ENCODE peak calls at places on chromosomes 12 and 14, in nine cellular contexts. U is kidney epithelial cell; F is AG04449; K is CD4-positive, alpha-beta T cell; G is esophagus squamous epithelium; Q is astrocyte of the spinal cord; O is uterus; J is neural crest cell; I is fibroblast of lung. B is an unnamed sample.

GRCh38 chr12:7116196-7116595 is 7.2 kb upstream of the C1RL start:
- DNase-seq in I (no peak), K (no peak), O (no peak), G (no peak), U (no peak), F (no peak), J (no peak), Q (no peak), B (no peak)

GRCh38 chr12:47551426-47551851 is 154.4 kb downstream of the RPAP3 start:
- DNase-seq in J (no peak), I (peak; percentile 66), Q (no peak), U (no peak), G (no peak), O (no peak), F (peak; percentile 17), K (no peak), B (no peak)

GRCh38 chr14:92625213-92625612 is 111.6 kb downstream of the RIN3 start:
- DNase-seq in G (no peak), U (peak; percentile 84), K (no peak), J (no peak), Q (peak; percentile 96), O (peak; percentile 66), F (peak; percentile 86), I (peak; percentile 98), B (no peak)

GRCh38 chr12:42445891-42446290 is 119.9 kb downstream of the PPHLN1 start:
- DNase-seq in O (no peak), Q (no peak), K (no peak), U (no peak), J (no peak), G (no peak), F (no peak), I (no peak), B (no peak)

GRCh38 chr14:45891417-45892080 is 638.5 kb upstream of the MIS18BP1 start:
- DNase-seq in K (no peak), O (peak; percentile 13), F (no peak), I (no peak), U (no peak), J (peak; percentile 9), Q (no peak), G (no peak), B (no peak)

GRCh38 chr12:100987552-100988277 is 193.1 kb downstream of the ANO4 start:
- DNase-seq in J (peak; percentile 8), I (peak; percentile 77), F (no peak), U (peak; percentile 32), Q (peak; percentile 54), K (no peak), G (no peak), O (no peak), B (peak; percentile 61)

GRCh38 chr12:4943938-4944284 is 34.2 kb downstream of the KCNA1 start:
- DNase-seq in U (no peak), K (no peak), G (no peak), I (no peak), Q (no peak), F (no peak), J (no peak), O (no peak), B (no peak)

GRCh38 chr14:92121207-92121669 is 268 bp downstream of the NDUFB1 start:
- DNase-seq in U (no peak), F (no peak), I (peak; percentile 57), O (peak; percentile 44), G (no peak), J (peak; percentile 5), K (no peak), Q (peak; percentile 53), B (no peak)

GRCh38 chr12:14650791-14651190 is 45.6 kb downstream of the GUCY2C start:
- DNase-seq in J (no peak), U (no peak), Q (no peak), K (no peak), I (no peak), G (no peak), O (no peak), F (no peak), B (no peak)

GRCh38 chr12:120979862-120980696 is 1.7 kb downstream of the HNF1A start:
- DNase-seq in O (no peak), G (no peak), F (no peak), U (no peak), J (no peak), K (no peak), I (no peak), Q (no peak), B (no peak)

GRCh38 chr12:12684375-12685106 is 11.4 kb downstream of the GPR19 start:
- DNase-seq in I (peak; percentile 45), F (no peak), K (no peak), G (no peak), U (no peak), J (peak; percentile 70), O (no peak), Q (peak; percentile 44), B (no peak)

GRCh38 chr12:15789215-15790171 is at the start of gene EPS8:
- DNase-seq in G (peak; percentile 27), J (peak; percentile 96), I (peak; percentile 90), K (peak; percentile 81), U (peak; percentile 44), F (no peak), O (peak; percentile 90), Q (peak; percentile 94), B (peak; percentile 92)

GRCh38 chr12:59046763-59047534 is 126.6 kb upstream of the LRIG3 start:
- DNase-seq in O (no peak), I (peak; percentile 16), U (no peak), J (no peak), K (no peak), G (no peak), Q (no peak), F (no peak), B (no peak)

GRCh38 chr12:20561886-20562285 is 133.2 kb upstream of the SLCO1C1 start:
- DNase-seq in G (no peak), K (no peak), J (no peak), I (no peak), U (no peak), F (no peak), O (no peak), Q (peak; percentile 23), B (no peak)

DNA sequence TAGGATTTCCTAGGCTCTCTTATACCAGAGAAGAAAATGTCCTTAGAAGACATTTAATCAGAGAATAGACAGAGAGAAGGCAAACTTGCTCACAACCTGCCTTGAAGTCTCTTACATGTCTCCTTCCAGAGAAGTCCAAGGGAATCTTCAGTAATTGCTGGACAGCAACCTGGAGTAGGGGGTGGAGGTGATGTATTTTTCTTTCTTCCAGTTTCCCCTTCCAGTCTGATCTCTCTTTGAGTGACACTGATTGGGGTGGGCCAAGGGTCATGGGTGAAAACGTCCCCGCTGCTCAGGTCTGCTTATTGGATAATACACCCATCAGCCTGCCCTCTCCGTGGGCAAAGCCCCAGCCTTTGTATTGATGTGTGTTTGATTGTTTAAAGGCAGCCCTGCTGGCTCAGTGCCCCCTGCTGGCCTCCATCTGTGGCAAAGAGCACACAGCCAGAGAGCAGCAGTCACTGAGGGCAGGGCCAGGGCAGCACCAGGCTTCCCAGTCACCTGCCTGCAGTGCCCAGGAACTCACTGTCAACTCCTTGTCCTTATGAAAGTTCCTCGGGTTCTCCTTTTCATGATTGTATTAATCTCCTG is 35.7 kb upstream of the ATP2A2 start:
- DNase-seq in G (no peak), I (no peak), J (peak; percentile 9), O (no peak), F (no peak), Q (no peak), K (peak; percentile 32), U (no peak), B (peak; percentile 52)
- TF ChIP-seq CTCF in G (peak; percentile 29), I (no peak), J (peak; percentile 44), O (no peak), F (peak; percentile 18), Q (peak; percentile 41), K (peak; percentile 65), U (no peak), B (peak; percentile 62)

DNA sequence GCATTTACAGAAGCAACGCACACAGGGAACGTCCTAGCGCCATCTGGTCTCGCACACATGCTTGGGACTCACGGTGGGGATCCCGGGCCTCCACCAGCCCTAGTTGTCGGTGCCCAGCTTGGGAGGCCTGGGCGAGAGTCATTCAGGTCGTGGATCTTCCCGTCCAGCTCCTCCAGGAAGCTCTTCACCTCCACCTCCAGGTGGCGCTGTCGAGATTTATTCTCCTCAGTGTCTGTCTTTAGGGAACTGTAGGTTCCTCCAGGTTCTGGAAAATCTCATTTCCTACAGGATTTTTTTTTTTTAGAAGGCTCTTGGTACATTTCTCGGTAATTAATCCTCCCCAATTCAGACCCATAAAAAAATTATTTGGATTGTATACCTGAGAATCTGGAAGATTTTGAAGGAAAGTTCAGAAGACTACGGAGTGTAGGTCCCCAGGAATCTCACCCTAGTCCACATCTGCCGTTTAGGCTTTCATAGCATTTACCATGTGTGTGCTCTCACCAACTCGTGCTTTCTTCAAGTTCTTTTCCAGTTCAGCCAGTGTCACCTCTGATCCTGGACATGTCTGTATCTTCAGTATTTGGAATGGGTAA is 910.0 kb downstream of the TMEM121 start:
- DNase-seq in U (no peak), G (no peak), F (no peak), Q (no peak), K (peak; percentile 69), O (no peak), J (no peak), I (no peak), B (no peak)
- TF ChIP-seq CTCF in U (peak; percentile 9), G (no peak), F (no peak), Q (peak; percentile 23), K (peak; percentile 74), O (peak; percentile 24), J (no peak), I (no peak), B (peak; percentile 46)

DNA sequence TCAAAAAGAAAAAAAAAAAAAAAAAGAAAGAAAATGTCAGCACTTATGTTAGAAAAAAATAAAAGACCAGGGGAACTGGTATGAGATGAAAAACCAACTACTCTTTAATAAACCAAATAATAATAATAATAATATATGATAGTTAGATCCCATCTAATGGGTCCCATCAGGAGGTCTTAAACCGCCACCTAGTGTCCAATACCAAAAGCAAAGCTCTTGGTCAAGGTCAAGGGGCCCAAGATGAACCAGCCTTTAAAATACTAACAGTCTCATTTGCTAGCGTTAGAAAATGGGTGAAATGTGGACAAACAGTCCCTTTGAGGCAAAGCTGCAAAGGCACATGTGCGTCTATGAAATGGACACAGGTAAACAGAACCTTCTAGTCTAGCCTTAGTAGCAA is 12.3 kb downstream of the BRAP start:
- DNase-seq in G (no peak), K (no peak), O (no peak), I (no peak), J (no peak), F (no peak), Q (peak; percentile 22), U (no peak), B (no peak)
- TF ChIP-seq CTCF in G (no peak), K (no peak), O (peak; percentile 31), I (peak; percentile 56), J (peak; percentile 54), F (peak; percentile 40), Q (peak; percentile 64), U (peak; percentile 45), B (peak; percentile 19)

DNA sequence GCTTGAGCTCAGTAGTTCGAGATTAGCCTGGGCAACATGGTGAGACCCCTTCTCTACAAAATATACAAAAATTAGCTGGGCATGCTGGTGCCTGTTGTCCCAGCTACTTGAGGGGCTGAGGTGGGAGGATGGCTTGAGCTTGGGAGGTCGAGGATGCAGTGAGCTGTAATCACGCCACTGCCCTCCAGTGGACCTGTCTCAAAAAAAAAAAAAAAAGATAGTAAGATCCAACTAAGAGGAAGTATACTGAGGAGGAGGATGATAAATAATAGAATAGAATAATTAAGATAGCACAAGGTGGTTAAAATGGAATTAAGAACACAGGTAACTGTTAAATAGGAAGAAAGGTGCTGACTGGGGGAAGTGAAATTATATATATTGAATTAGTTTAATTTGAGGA is 37.0 kb upstream of the BAZ1A start:
- DNase-seq in O (no peak), Q (no peak), J (no peak), I (no peak), U (no peak), K (no peak), F (no peak), G (no peak), B (no peak)
- TF ChIP-seq CTCF in O (no peak), Q (no peak), J (no peak), I (no peak), U (peak; percentile 8), K (peak; percentile 19), F (no peak), G (no peak), B (no peak)